ENCODE peak calls at places on chromosomes 3 and 15, in eight cellular contexts. D is ACHN; O is astrocyte; N is NCI-H1417; P is NCI-H510A treated with DMSO at 0.1 percent for 48 hours; X is activated naive CD8-positive, alpha-beta T cell treated with anti-CD3 and anti-CD28 coated beads, Interleukin-2, amount 50 U/mL, for 16 hours; V is H4; W is GOT3. A is an unnamed sample.

GRCh38 chr15:37095993-37096877 is 4.1 kb downstream of the MEIS2 start:
- DNase-seq in D (no peak), V (no peak), W (no peak), X (no peak), P (no peak), O (no peak), N (peak), A (no peak)

GRCh38 chr15:59886476-59886875 is 117.6 kb upstream of the FOXB1 start:
- DNase-seq in V (no peak), N (peak), X (no peak), O (no peak), W (no peak), P (no peak), D (no peak), A (no peak)

GRCh38 chr15:55858661-55859060 is 115.7 kb upstream of the PRTG start:
- DNase-seq in N (no peak), W (no peak), P (no peak), D (no peak), V (no peak), X (no peak), O (peak), A (no peak)

GRCh38 chr3:167051421-167051820 is 328.7 kb downstream of the ZBBX start:
- DNase-seq in P (no peak), D (no peak), V (no peak), X (no peak), O (no peak), W (no peak), N (no peak), A (no peak)

GRCh38 chr3:39502838-39503145 is 35.3 kb downstream of the MOBP start:
- DNase-seq in N (no peak), O (no peak), D (no peak), P (no peak), V (no peak), X (no peak), W (no peak), A (no peak)

GRCh38 chr3:196144383-196145105 is 62.7 kb upstream of the TFRC start:
- DNase-seq in W (no peak), X (no peak), O (peak), P (no peak), D (no peak), N (no peak), V (no peak), A (no peak)

GRCh38 chr15:81103857-81104256 is 30.2 kb upstream of the CFAP161 start:
- DNase-seq in V (no peak), P (no peak), O (no peak), D (no peak), N (no peak), W (no peak), X (no peak), A (no peak)

GRCh38 chr3:29521751-29522150 is 240.9 kb downstream of the RBMS3 start:
- DNase-seq in D (no peak), W (no peak), V (no peak), N (no peak), P (no peak), X (no peak), O (no peak), A (no peak)

GRCh38 chr3:129618901-129619671 is 12.6 kb upstream of the PLXND1 start:
- DNase-seq in W (no peak), X (no peak), N (no peak), O (no peak), P (no peak), D (no peak), V (no peak), A (no peak)

GRCh38 chr3:191378142-191378541 is 47.8 kb upstream of the UTS2B start:
- DNase-seq in V (no peak), O (no peak), W (no peak), P (no peak), X (no peak), D (no peak), N (no peak), A (no peak)

GRCh38 chr3:128074851-128075515 is 22.7 kb downstream of the SEC61A1 start:
- DNase-seq in V (no peak), X (no peak), W (no peak), D (no peak), O (no peak), P (no peak), N (no peak), A (peak)

GRCh38 chr15:65396283-65396964 is 18.6 kb upstream of the IGDCC3 start:
- DNase-seq in X (no peak), W (no peak), D (no peak), V (no peak), O (no peak), P (no peak), N (no peak), A (no peak)

GRCh38 chr3:31106204-31106603 is 211.7 kb upstream of the GADL1 start:
- DNase-seq in W (peak), V (no peak), O (peak), D (no peak), X (no peak), N (no peak), P (no peak), A (no peak)

GRCh38 chr3:185332026-185332735 is 30.8 kb upstream of the MAP3K13 start:
- DNase-seq in D (peak), X (no peak), P (peak), N (peak), V (peak), O (peak), W (no peak), A (no peak)

GRCh38 chr3:24496529-24497482 is 2.2 kb upstream of the THRB start:
- DNase-seq in P (no peak), X (no peak), V (peak), O (peak), D (peak), W (no peak), N (no peak), A (peak)